ENCODE peak calls at places on chromosomes 16 and 17, in four cellular contexts. I is tibial artery, W is omental fat pad, A is HCT116. O is an unnamed sample.

GRCh38 chr17:61567045-61567802 is 23.8 kb downstream of the NACA2 start:
- DNase-seq in I (no peak), W (no peak), A (peak), O (no peak)

GRCh38 chr16:56637814-56638750 is at the start of gene MT1A:
- DNase-seq in I (peak), W (no peak), A (no peak), O (peak)

GRCh38 chr17:46758614-46759013 is 59.9 kb downstream of the WNT3 start:
- DNase-seq in I (no peak), W (no peak), A (no peak), O (no peak)

GRCh38 chr16:84369938-84370627 is 1.7 kb downstream of the ATP2C2 start:
- DNase-seq in I (no peak), W (no peak), A (no peak), O (no peak)

GRCh38 chr17:47694818-47695663 is 1.1 kb downstream of the TBKBP1 start:
- DNase-seq in I (peak), W (peak), A (no peak), O (peak)

GRCh38 chr16:57030346-57030902 is 41.1 kb downstream of the NLRC5 start:
- DNase-seq in I (no peak), W (no peak), A (no peak), O (no peak)

GRCh38 chr17:10618202-10618635 is 38.9 kb downstream of the MYH3 start:
- DNase-seq in I (peak), W (no peak), A (peak), O (peak)

GRCh38 chr16:52742608-52743007 is 195.7 kb upstream of the TOX3 start:
- DNase-seq in I (no peak), W (no peak), A (no peak), O (no peak)

GRCh38 chr17:13727441-13728171 is 125.9 kb upstream of the HS3ST3A1 start:
- DNase-seq in I (no peak), W (no peak), A (no peak), O (no peak)

GRCh38 chr17:56319531-56319930 is 166.3 kb downstream of the ANKFN1 start:
- DNase-seq in I (no peak), W (no peak), A (peak), O (no peak)

GRCh38 chr17:32944248-32945020 is 16.5 kb downstream of the TMEM98 start:
- DNase-seq in I (no peak), W (no peak), A (no peak), O (no peak)

GRCh38 chr17:7716901-7717755 is at the start of gene DNAH2:
- DNase-seq in I (peak), W (no peak), A (peak), O (peak)

GRCh38 chr17:11608396-11608795 is 10.1 kb downstream of the DNAH9 start:
- DNase-seq in I (peak), W (no peak), A (no peak), O (peak)

GRCh38 chr17:5501725-5502124 is 15.4 kb downstream of the MIS12 start:
- DNase-seq in I (no peak), W (no peak), A (no peak), O (peak)

GRCh38 chr17:13594310-13594709 is 7.4 kb downstream of the HS3ST3A1 start:
- DNase-seq in I (no peak), W (no peak), A (no peak), O (no peak)

GRCh38 chr17:65173951-65174683 is 36.9 kb downstream of the RGS9 start:
- DNase-seq in I (no peak), W (no peak), A (no peak), O (no peak)

O was measured in sciatic nerve.